ENCODE peak calls at places on chromosome 1, in nine cellular contexts. One of them, this sample, is unnamed.

GRCh38 chr1:44777547-44777946 is 2.2 kb downstream of the RPS8 start:
- DNase-seq in lower lobe of right lung: no peak
- DNase-seq in Jurkat, Clone E6-1: no peak
- DNase-seq in HEK293T: no peak
- DNase-seq in T47D: no peak
- DNase-seq in stomach: no peak
- DNase-seq in BE2C: no peak
- DNase-seq in Daoy: no peak
- DNase-seq in activated T-cell treated with anti-CD3 and anti-CD28 coated beads, Interleukin-2, amount 50 U/mL, for 72 hours: no peak
- DNase-seq in this sample: no peak

GRCh38 chr1:225350872-225351271 is 77.0 kb downstream of the LBR start:
- DNase-seq in HEK293T: no peak
- DNase-seq in T47D: no peak
- DNase-seq in activated T-cell treated with anti-CD3 and anti-CD28 coated beads, Interleukin-2, amount 50 U/mL, for 72 hours: no peak
- DNase-seq in Jurkat, Clone E6-1: no peak
- DNase-seq in Daoy: no peak
- DNase-seq in lower lobe of right lung: no peak
- DNase-seq in BE2C: no peak
- DNase-seq in stomach: no peak
- DNase-seq in this sample: no peak

GRCh38 chr1:94178896-94179295 is 57.9 kb upstream of the ABCA4 start:
- DNase-seq in BE2C: no peak
- DNase-seq in stomach: no peak
- DNase-seq in T47D: no peak
- DNase-seq in Jurkat, Clone E6-1: no peak
- DNase-seq in HEK293T: no peak
- DNase-seq in lower lobe of right lung: no peak
- DNase-seq in activated T-cell treated with anti-CD3 and anti-CD28 coated beads, Interleukin-2, amount 50 U/mL, for 72 hours: no peak
- DNase-seq in Daoy: no peak
- DNase-seq in this sample: no peak

GRCh38 chr1:63693956-63694607 is 79.7 kb upstream of the ROR1 start:
- DNase-seq in lower lobe of right lung: no peak
- DNase-seq in BE2C: no peak
- DNase-seq in stomach: no peak
- DNase-seq in activated T-cell treated with anti-CD3 and anti-CD28 coated beads, Interleukin-2, amount 50 U/mL, for 72 hours: no peak
- DNase-seq in Daoy: peak; percentile 55
- DNase-seq in Jurkat, Clone E6-1: no peak
- DNase-seq in T47D: no peak
- DNase-seq in HEK293T: no peak
- DNase-seq in this sample: no peak

GRCh38 chr1:20974069-20974468 is 187.0 kb upstream of the HP1BP3 start:
- DNase-seq in T47D: no peak
- DNase-seq in HEK293T: no peak
- DNase-seq in activated T-cell treated with anti-CD3 and anti-CD28 coated beads, Interleukin-2, amount 50 U/mL, for 72 hours: no peak
- DNase-seq in BE2C: no peak
- DNase-seq in Daoy: no peak
- DNase-seq in stomach: no peak
- DNase-seq in lower lobe of right lung: no peak
- DNase-seq in Jurkat, Clone E6-1: no peak
- DNase-seq in this sample: no peak

GRCh38 chr1:221117548-221117951 is 238.3 kb downstream of the HLX start:
- DNase-seq in lower lobe of right lung: no peak
- DNase-seq in Daoy: peak; percentile 40
- DNase-seq in BE2C: peak; percentile 58
- DNase-seq in stomach: no peak
- DNase-seq in T47D: no peak
- DNase-seq in Jurkat, Clone E6-1: no peak
- DNase-seq in activated T-cell treated with anti-CD3 and anti-CD28 coated beads, Interleukin-2, amount 50 U/mL, for 72 hours: no peak
- DNase-seq in HEK293T: no peak
- DNase-seq in this sample: no peak

GRCh38 chr1:214551052-214551435 is 358 bp downstream of the PTPN14 start:
- DNase-seq in HEK293T: peak; percentile 63
- DNase-seq in T47D: peak; percentile 49
- DNase-seq in BE2C: peak; percentile 22
- DNase-seq in stomach: peak; percentile 62
- DNase-seq in Daoy: no peak
- DNase-seq in Jurkat, Clone E6-1: no peak
- DNase-seq in lower lobe of right lung: peak; percentile 59
- DNase-seq in activated T-cell treated with anti-CD3 and anti-CD28 coated beads, Interleukin-2, amount 50 U/mL, for 72 hours: peak; percentile 26
- DNase-seq in this sample: no peak

GRCh38 chr1:77168358-77168757 is 50.9 kb downstream of the PIGK start:
- DNase-seq in Daoy: no peak
- DNase-seq in Jurkat, Clone E6-1: no peak
- DNase-seq in lower lobe of right lung: no peak
- DNase-seq in stomach: no peak
- DNase-seq in T47D: no peak
- DNase-seq in HEK293T: no peak
- DNase-seq in activated T-cell treated with anti-CD3 and anti-CD28 coated beads, Interleukin-2, amount 50 U/mL, for 72 hours: no peak
- DNase-seq in BE2C: no peak
- DNase-seq in this sample: no peak